ENCODE peak calls at places on chromosomes 5 and 9, in four cellular contexts. F is stimulated activated CD8-positive, alpha-beta memory T cell treated with anti-CD3 and anti-CD28 coated beads, Interleukin-15, amount 100 ng/mL, for 48 hours; K is stimulated activated CD4-positive, alpha-beta T cell treated with anti-CD3 and anti-CD28 coated beads, Interleukin-4, amount 100 ng/mL, for 24 hours; M is OCI-M1. Z is an unnamed sample.

GRCh38 chr5:103235891-103236290 is 22.7 kb upstream of the MACIR start:
- DNase-seq in M (no peak), F (no peak), K (no peak), Z (no peak)

GRCh38 chr5:137231535-137231934 is 267.6 kb downstream of the SPOCK1 start:
- DNase-seq in M (no peak), F (no peak), K (no peak), Z (no peak)

GRCh38 chr5:88518131-88519016 is 249.7 kb upstream of the TMEM161B start:
- DNase-seq in K (no peak), M (peak), F (no peak), Z (no peak)

GRCh38 chr9:94665606-94666005 is 26.3 kb upstream of the FBP1 start:
- DNase-seq in F (no peak), M (no peak), K (no peak), Z (no peak)

GRCh38 chr9:71001780-71002386 is 119.5 kb downstream of the TRPM3 start:
- DNase-seq in K (no peak), F (no peak), M (peak), Z (peak)

GRCh38 chr5:32088214-32088613 is 85.9 kb downstream of the GOLPH3 start:
- DNase-seq in M (no peak), F (no peak), K (no peak), Z (no peak)

GRCh38 chr9:98304381-98304780 is 48.9 kb upstream of the TBC1D2 start:
- DNase-seq in F (no peak), K (no peak), M (no peak), Z (no peak)

GRCh38 chr5:6791031-6791577 is 77.9 kb downstream of the TENT4A start:
- DNase-seq in F (no peak), M (no peak), K (no peak), Z (peak)

GRCh38 chr9:100322954-100323536 is 29.7 kb downstream of the TEX10 start:
- DNase-seq in F (no peak), M (peak), K (peak), Z (peak)

GRCh38 chr5:139849942-139850341 is 54.3 kb downstream of the PSD2 start:
- DNase-seq in F (no peak), M (no peak), K (no peak), Z (no peak)

Z was measured in activated CD8-positive, alpha-beta T cell treated with anti-CD3 and anti-CD28 coated beads, Interleukin-2, amount 10 ng/mL, durations not matched to agents 7 days and 5 days.